ENCODE peak calls at places on chromosomes 13 and 19, in ten cellular contexts. One of them, this sample, is unnamed.
A peak's percentile ranks its signal among the peaks of the same experiment; 100 is the strongest.

GRCh38 chr19:57632987-57633831 is at the start of gene ZNF211:
- DNase-seq in Calu3: peak; percentile 95
- DNase-seq in dorsolateral prefrontal cortex: peak; percentile 96
- DNase-seq in CD8-positive, alpha-beta T cell: peak; percentile 90
- DNase-seq in heart right ventricle: peak; percentile 95
- DNase-seq in GM12865: peak; percentile 96
- DNase-seq in lower lobe of right lung: peak; percentile 93
- DNase-seq in mucosa of descending colon: peak; percentile 93
- DNase-seq in astrocyte of the spinal cord: peak; percentile 95
- DNase-seq in heart left ventricle: peak; percentile 94
- DNase-seq in this sample: peak; percentile 92

GRCh38 chr13:26584713-26585112 is 27.2 kb downstream of the WASF3 start:
- DNase-seq in Calu3: no peak
- DNase-seq in dorsolateral prefrontal cortex: no peak
- DNase-seq in CD8-positive, alpha-beta T cell: no peak
- DNase-seq in heart right ventricle: no peak
- DNase-seq in GM12865: no peak
- DNase-seq in lower lobe of right lung: no peak
- DNase-seq in mucosa of descending colon: no peak
- DNase-seq in astrocyte of the spinal cord: peak; percentile 49
- DNase-seq in heart left ventricle: no peak
- DNase-seq in this sample: no peak

GRCh38 chr13:93776936-93777335 is 550.3 kb downstream of the GPC6 start:
- DNase-seq in Calu3: no peak
- DNase-seq in dorsolateral prefrontal cortex: no peak
- DNase-seq in CD8-positive, alpha-beta T cell: no peak
- DNase-seq in heart right ventricle: no peak
- DNase-seq in GM12865: no peak
- DNase-seq in lower lobe of right lung: no peak
- DNase-seq in mucosa of descending colon: no peak
- DNase-seq in astrocyte of the spinal cord: peak; percentile 58
- DNase-seq in heart left ventricle: no peak
- DNase-seq in this sample: no peak

GRCh38 chr13:26968431-26969335 is 202.9 kb downstream of the USP12 start:
- DNase-seq in Calu3: no peak
- DNase-seq in dorsolateral prefrontal cortex: no peak
- DNase-seq in CD8-positive, alpha-beta T cell: no peak
- DNase-seq in heart right ventricle: no peak
- DNase-seq in GM12865: no peak
- DNase-seq in lower lobe of right lung: peak; percentile 52
- DNase-seq in mucosa of descending colon: peak; percentile 87
- DNase-seq in astrocyte of the spinal cord: no peak
- DNase-seq in heart left ventricle: no peak
- DNase-seq in this sample: peak; percentile 46

GRCh38 chr13:67299072-67299635 is 69.0 kb upstream of the PCDH9 start:
- DNase-seq in Calu3: no peak
- DNase-seq in dorsolateral prefrontal cortex: no peak
- DNase-seq in CD8-positive, alpha-beta T cell: no peak
- DNase-seq in heart right ventricle: no peak
- DNase-seq in GM12865: no peak
- DNase-seq in lower lobe of right lung: no peak
- DNase-seq in mucosa of descending colon: no peak
- DNase-seq in astrocyte of the spinal cord: peak; percentile 91
- DNase-seq in heart left ventricle: no peak
- DNase-seq in this sample: no peak

GRCh38 chr13:92307752-92308151 is 909.3 kb downstream of the GPC5 start:
- DNase-seq in Calu3: no peak
- DNase-seq in dorsolateral prefrontal cortex: no peak
- DNase-seq in CD8-positive, alpha-beta T cell: no peak
- DNase-seq in heart right ventricle: no peak
- DNase-seq in GM12865: no peak
- DNase-seq in lower lobe of right lung: no peak
- DNase-seq in mucosa of descending colon: no peak
- DNase-seq in astrocyte of the spinal cord: no peak
- DNase-seq in heart left ventricle: no peak
- DNase-seq in this sample: no peak

GRCh38 chr19:35135389-35135909 is 590 bp upstream of the LGI4 start:
- DNase-seq in Calu3: peak; percentile 89
- DNase-seq in dorsolateral prefrontal cortex: peak; percentile 87
- DNase-seq in CD8-positive, alpha-beta T cell: peak; percentile 63
- DNase-seq in heart right ventricle: peak; percentile 80
- DNase-seq in GM12865: peak; percentile 77
- DNase-seq in lower lobe of right lung: peak; percentile 83
- DNase-seq in mucosa of descending colon: peak; percentile 89
- DNase-seq in astrocyte of the spinal cord: peak; percentile 44
- DNase-seq in heart left ventricle: peak; percentile 80
- DNase-seq in this sample: peak; percentile 93

GRCh38 chr13:60931858-60932546 is 483.6 kb downstream of the PCDH20 start:
- DNase-seq in Calu3: no peak
- DNase-seq in dorsolateral prefrontal cortex: no peak
- DNase-seq in CD8-positive, alpha-beta T cell: no peak
- DNase-seq in heart right ventricle: no peak
- DNase-seq in GM12865: no peak
- DNase-seq in lower lobe of right lung: no peak
- DNase-seq in mucosa of descending colon: no peak
- DNase-seq in astrocyte of the spinal cord: peak; percentile 17
- DNase-seq in heart left ventricle: no peak
- DNase-seq in this sample: no peak

GRCh38 chr13:103195762-103196161 is 129.5 kb upstream of the SLC10A2 start:
- DNase-seq in Calu3: no peak
- DNase-seq in dorsolateral prefrontal cortex: no peak
- DNase-seq in CD8-positive, alpha-beta T cell: no peak
- DNase-seq in heart right ventricle: no peak
- DNase-seq in GM12865: no peak
- DNase-seq in lower lobe of right lung: no peak
- DNase-seq in mucosa of descending colon: no peak
- DNase-seq in astrocyte of the spinal cord: no peak
- DNase-seq in heart left ventricle: no peak
- DNase-seq in this sample: no peak

GRCh38 chr13:76570485-76570884 is 315.7 kb downstream of the KCTD12 start:
- DNase-seq in Calu3: no peak
- DNase-seq in dorsolateral prefrontal cortex: no peak
- DNase-seq in CD8-positive, alpha-beta T cell: no peak
- DNase-seq in heart right ventricle: no peak
- DNase-seq in GM12865: no peak
- DNase-seq in lower lobe of right lung: no peak
- DNase-seq in mucosa of descending colon: no peak
- DNase-seq in astrocyte of the spinal cord: no peak
- DNase-seq in heart left ventricle: no peak
- DNase-seq in this sample: no peak

GRCh38 chr19:50921391-50922315 is 10.5 kb upstream of the KLK4 start:
- DNase-seq in Calu3: peak; percentile 45
- DNase-seq in dorsolateral prefrontal cortex: no peak
- DNase-seq in CD8-positive, alpha-beta T cell: no peak
- DNase-seq in heart right ventricle: no peak
- DNase-seq in GM12865: no peak
- DNase-seq in lower lobe of right lung: no peak
- DNase-seq in mucosa of descending colon: no peak
- DNase-seq in astrocyte of the spinal cord: no peak
- DNase-seq in heart left ventricle: no peak
- DNase-seq in this sample: no peak

GRCh38 chr19:6753178-6754031 is 13.8 kb downstream of the SH2D3A start:
- DNase-seq in Calu3: peak; percentile 72
- DNase-seq in dorsolateral prefrontal cortex: no peak
- DNase-seq in CD8-positive, alpha-beta T cell: peak; percentile 76
- DNase-seq in heart right ventricle: peak; percentile 68
- DNase-seq in GM12865: peak; percentile 96
- DNase-seq in lower lobe of right lung: peak; percentile 91
- DNase-seq in mucosa of descending colon: peak; percentile 95
- DNase-seq in astrocyte of the spinal cord: peak; percentile 46
- DNase-seq in heart left ventricle: peak; percentile 67
- DNase-seq in this sample: peak; percentile 86
- TF ChIP-seq CTCF in Calu3: no peak
- TF ChIP-seq CTCF in dorsolateral prefrontal cortex: peak; percentile 4
- TF ChIP-seq CTCF in CD8-positive, alpha-beta T cell: peak; percentile 47
- TF ChIP-seq CTCF in heart right ventricle: peak; percentile 47
- TF ChIP-seq CTCF in GM12865: peak; percentile 60
- TF ChIP-seq CTCF in lower lobe of right lung: peak; percentile 52
- TF ChIP-seq CTCF in mucosa of descending colon: peak; percentile 30
- TF ChIP-seq CTCF in astrocyte of the spinal cord: peak; percentile 38
- TF ChIP-seq CTCF in heart left ventricle: peak; percentile 64
- TF ChIP-seq CTCF in this sample: no peak

GRCh38 chr13:86383561-86383960 is 584.3 kb upstream of the SLITRK6 start:
- DNase-seq in Calu3: no peak
- DNase-seq in dorsolateral prefrontal cortex: no peak
- DNase-seq in CD8-positive, alpha-beta T cell: no peak
- DNase-seq in heart right ventricle: no peak
- DNase-seq in GM12865: no peak
- DNase-seq in lower lobe of right lung: no peak
- DNase-seq in mucosa of descending colon: no peak
- DNase-seq in astrocyte of the spinal cord: no peak
- DNase-seq in heart left ventricle: no peak
- DNase-seq in this sample: no peak

GRCh38 chr13:86383151-86383550 is 583.9 kb upstream of the SLITRK6 start:
- DNase-seq in Calu3: no peak
- DNase-seq in dorsolateral prefrontal cortex: no peak
- DNase-seq in CD8-positive, alpha-beta T cell: no peak
- DNase-seq in heart right ventricle: no peak
- DNase-seq in GM12865: no peak
- DNase-seq in lower lobe of right lung: no peak
- DNase-seq in mucosa of descending colon: no peak
- DNase-seq in astrocyte of the spinal cord: no peak
- DNase-seq in heart left ventricle: no peak
- DNase-seq in this sample: no peak
- TF ChIP-seq CTCF in Calu3: no peak
- TF ChIP-seq CTCF in dorsolateral prefrontal cortex: no peak
- TF ChIP-seq CTCF in CD8-positive, alpha-beta T cell: no peak
- TF ChIP-seq CTCF in heart right ventricle: no peak
- TF ChIP-seq CTCF in GM12865: no peak
- TF ChIP-seq CTCF in lower lobe of right lung: no peak
- TF ChIP-seq CTCF in mucosa of descending colon: no peak
- TF ChIP-seq CTCF in astrocyte of the spinal cord: no peak
- TF ChIP-seq CTCF in heart left ventricle: no peak
- TF ChIP-seq CTCF in this sample: no peak

DNA sequence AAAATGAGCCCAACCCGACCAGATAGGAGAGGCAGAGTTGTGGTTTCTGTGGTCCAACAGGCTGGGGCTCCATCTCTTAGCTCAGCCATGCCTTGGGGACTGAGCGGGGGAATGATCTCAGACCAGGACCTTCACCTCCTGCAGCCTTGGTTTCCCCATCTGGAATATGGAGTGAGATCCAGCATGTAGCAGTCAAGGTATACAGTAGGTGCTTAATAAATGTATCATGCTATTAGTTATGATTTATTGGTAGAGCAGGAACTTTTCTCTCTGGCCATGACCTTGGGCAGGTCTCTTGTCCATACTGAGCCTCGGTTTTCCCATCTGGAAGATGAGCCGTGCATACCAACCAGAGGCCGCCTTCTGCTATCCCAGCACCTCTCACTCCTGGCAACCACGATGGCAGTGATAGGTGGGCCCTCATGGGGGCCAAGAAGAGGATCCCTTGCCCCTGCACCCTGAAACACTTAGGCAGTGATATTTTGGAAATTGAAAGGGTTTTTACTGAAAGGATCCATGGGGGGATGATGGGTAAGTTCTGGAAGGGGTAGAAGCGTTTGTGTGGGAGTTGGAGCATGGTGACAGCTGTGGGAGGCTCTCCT is 9.1 kb downstream of the TM6SF2 start:
- DNase-seq in Calu3: no peak
- DNase-seq in dorsolateral prefrontal cortex: no peak
- DNase-seq in CD8-positive, alpha-beta T cell: no peak
- DNase-seq in heart right ventricle: no peak
- DNase-seq in GM12865: no peak
- DNase-seq in lower lobe of right lung: no peak
- DNase-seq in mucosa of descending colon: no peak
- DNase-seq in astrocyte of the spinal cord: no peak
- DNase-seq in heart left ventricle: no peak
- DNase-seq in this sample: no peak
- TF ChIP-seq CTCF in Calu3: no peak
- TF ChIP-seq CTCF in dorsolateral prefrontal cortex: no peak
- TF ChIP-seq CTCF in CD8-positive, alpha-beta T cell: no peak
- TF ChIP-seq CTCF in heart right ventricle: no peak
- TF ChIP-seq CTCF in GM12865: no peak
- TF ChIP-seq CTCF in lower lobe of right lung: no peak
- TF ChIP-seq CTCF in mucosa of descending colon: no peak
- TF ChIP-seq CTCF in astrocyte of the spinal cord: no peak
- TF ChIP-seq CTCF in heart left ventricle: no peak
- TF ChIP-seq CTCF in this sample: no peak

GRCh38 chr13:98413796-98414195 is 163.1 kb downstream of the STK24 start:
- DNase-seq in Calu3: no peak
- DNase-seq in dorsolateral prefrontal cortex: no peak
- DNase-seq in CD8-positive, alpha-beta T cell: no peak
- DNase-seq in heart right ventricle: no peak
- DNase-seq in GM12865: no peak
- DNase-seq in lower lobe of right lung: no peak
- DNase-seq in mucosa of descending colon: no peak
- DNase-seq in astrocyte of the spinal cord: no peak
- DNase-seq in heart left ventricle: no peak
- DNase-seq in this sample: no peak
- TF ChIP-seq CTCF in Calu3: no peak
- TF ChIP-seq CTCF in dorsolateral prefrontal cortex: no peak
- TF ChIP-seq CTCF in CD8-positive, alpha-beta T cell: no peak
- TF ChIP-seq CTCF in heart right ventricle: no peak
- TF ChIP-seq CTCF in GM12865: no peak
- TF ChIP-seq CTCF in lower lobe of right lung: no peak
- TF ChIP-seq CTCF in mucosa of descending colon: no peak
- TF ChIP-seq CTCF in astrocyte of the spinal cord: no peak
- TF ChIP-seq CTCF in heart left ventricle: no peak
- TF ChIP-seq CTCF in this sample: no peak

DNA sequence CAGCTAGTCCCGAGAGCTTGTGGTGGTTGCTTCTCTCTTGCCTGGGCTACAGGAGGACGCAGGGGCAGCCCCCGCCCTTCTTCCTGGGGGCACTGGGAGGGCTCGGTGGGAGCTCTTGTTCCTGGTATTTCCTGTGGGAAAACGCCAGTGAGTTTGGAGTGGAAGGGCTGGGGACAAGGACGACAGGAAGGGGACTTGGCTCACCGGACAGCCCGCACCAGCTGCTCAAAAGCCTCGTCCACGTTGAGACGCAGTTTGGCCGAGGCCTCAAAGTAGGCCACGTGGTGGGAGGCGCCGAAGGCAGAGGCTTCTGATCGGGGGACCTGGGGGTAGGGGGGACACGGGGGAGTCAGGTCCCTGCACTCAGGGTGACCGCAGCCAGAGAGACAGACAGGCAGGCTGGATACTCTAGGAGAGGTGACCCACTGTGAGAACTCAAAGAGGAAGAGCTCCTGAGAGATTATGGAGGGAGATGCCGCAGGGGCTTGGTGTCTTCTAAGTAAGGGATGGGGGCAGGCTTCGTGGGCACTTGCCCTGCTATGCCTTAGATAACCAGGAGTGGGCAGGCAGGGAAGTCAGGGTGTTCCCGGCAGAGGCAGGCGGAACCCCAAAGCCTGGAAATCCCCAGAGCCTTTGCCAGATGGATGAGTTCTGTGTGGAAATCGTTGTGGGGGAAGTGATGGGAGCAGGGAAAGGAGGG is 4.3 kb downstream of the RRAS start:
- DNase-seq in Calu3: no peak
- DNase-seq in dorsolateral prefrontal cortex: peak; percentile 38
- DNase-seq in CD8-positive, alpha-beta T cell: no peak
- DNase-seq in heart right ventricle: no peak
- DNase-seq in GM12865: no peak
- DNase-seq in lower lobe of right lung: no peak
- DNase-seq in mucosa of descending colon: no peak
- DNase-seq in astrocyte of the spinal cord: no peak
- DNase-seq in heart left ventricle: no peak
- DNase-seq in this sample: no peak
- TF ChIP-seq CTCF in Calu3: no peak
- TF ChIP-seq CTCF in dorsolateral prefrontal cortex: no peak
- TF ChIP-seq CTCF in CD8-positive, alpha-beta T cell: no peak
- TF ChIP-seq CTCF in heart right ventricle: no peak
- TF ChIP-seq CTCF in GM12865: no peak
- TF ChIP-seq CTCF in lower lobe of right lung: peak; percentile 13
- TF ChIP-seq CTCF in mucosa of descending colon: no peak
- TF ChIP-seq CTCF in astrocyte of the spinal cord: peak; percentile 8
- TF ChIP-seq CTCF in heart left ventricle: no peak
- TF ChIP-seq CTCF in this sample: no peak

GRCh38 chr19:43316591-43317319 is 36.7 kb upstream of the CD177 start:
- DNase-seq in Calu3: peak; percentile 41
- DNase-seq in dorsolateral prefrontal cortex: peak; percentile 16
- DNase-seq in CD8-positive, alpha-beta T cell: no peak
- DNase-seq in heart right ventricle: no peak
- DNase-seq in GM12865: peak; percentile 23
- DNase-seq in lower lobe of right lung: no peak
- DNase-seq in mucosa of descending colon: no peak
- DNase-seq in astrocyte of the spinal cord: no peak
- DNase-seq in heart left ventricle: no peak
- DNase-seq in this sample: no peak
- TF ChIP-seq CTCF in Calu3: no peak
- TF ChIP-seq CTCF in dorsolateral prefrontal cortex: no peak
- TF ChIP-seq CTCF in CD8-positive, alpha-beta T cell: no peak
- TF ChIP-seq CTCF in heart right ventricle: no peak
- TF ChIP-seq CTCF in GM12865: peak; percentile 20
- TF ChIP-seq CTCF in lower lobe of right lung: no peak
- TF ChIP-seq CTCF in mucosa of descending colon: no peak
- TF ChIP-seq CTCF in astrocyte of the spinal cord: peak; percentile 21
- TF ChIP-seq CTCF in heart left ventricle: peak; percentile 19
- TF ChIP-seq CTCF in this sample: no peak